ENCODE peak calls at places on chromosomes 12 and 14, in ten cellular contexts. I, E, F, Z, L, D, C, R, O and V are unnamed samples.
A peak's percentile ranks its signal among the peaks of the same experiment; 100 is the strongest.

GRCh38 chr14:48398675-48399282 is 723.4 kb upstream of the MDGA2 start:
- DNase-seq in F (no peak), R (peak; percentile 58), L (no peak), I (no peak), E (no peak), Z (no peak), O (no peak), D (no peak), C (peak; percentile 78), V (peak; percentile 10)

GRCh38 chr14:20818861-20819260 is 16.2 kb upstream of the RNASE1 start:
- DNase-seq in O (no peak), E (no peak), F (no peak), C (peak; percentile 44), I (no peak), L (no peak), D (no peak), R (no peak), Z (no peak), V (no peak)

GRCh38 chr12:110349521-110350151 is 53.9 kb downstream of the ANAPC7 start:
- DNase-seq in Z (no peak), I (no peak), E (no peak), F (no peak), C (no peak), O (no peak), R (no peak), D (no peak), L (no peak), V (peak; percentile 21)

GRCh38 chr12:56931474-56931978 is 2.7 kb downstream of the SDR9C7 start:
- DNase-seq in R (peak; percentile 74), C (peak; percentile 82), Z (no peak), I (no peak), F (no peak), D (no peak), O (no peak), E (no peak), L (no peak), V (peak; percentile 27)

GRCh38 chr14:93999573-93999972 is 2.5 kb downstream of the CCDC197 start:
- DNase-seq in Z (no peak), C (peak; percentile 46), F (no peak), O (no peak), E (no peak), D (no peak), L (no peak), R (no peak), I (no peak), V (no peak)

GRCh38 chr12:118979763-118980406 is 1.5 kb upstream of the SRRM4 start:
- DNase-seq in L (peak; percentile 17), Z (peak; percentile 24), F (no peak), C (peak; percentile 93), E (no peak), I (no peak), D (peak; percentile 46), R (peak; percentile 47), O (no peak), V (peak; percentile 79)

GRCh38 chr14:101563654-101564443 is 2.6 kb downstream of the DIO3 start:
- DNase-seq in I (no peak), L (no peak), D (no peak), E (peak; percentile 29), R (no peak), O (no peak), Z (no peak), F (no peak), C (peak; percentile 48), V (peak; percentile 86)

GRCh38 chr12:115598827-115599226 is 678.7 kb downstream of the MED13L start:
- DNase-seq in I (no peak), L (no peak), Z (peak; percentile 17), F (no peak), R (no peak), C (peak; percentile 39), D (no peak), O (no peak), E (no peak), V (no peak)

GRCh38 chr12:57044856-57045255 is 5.1 kb downstream of the MYO1A start:
- DNase-seq in F (no peak), R (no peak), D (no peak), I (no peak), L (no peak), Z (no peak), O (no peak), E (no peak), C (no peak), V (no peak)

GRCh38 chr14:30002859-30003258 is 75.2 kb upstream of the PRKD1 start:
- DNase-seq in F (no peak), L (no peak), E (no peak), R (no peak), C (no peak), Z (no peak), I (no peak), O (no peak), D (no peak), V (no peak)
- H3K36me3 ChIP-seq in F (no peaks in the 10 kb centered on the region), L (no peaks in the 10 kb centered on the region), E (no peaks in the 10 kb centered on the region), R (no peaks in the 10 kb centered on the region), C (no peaks in the 10 kb centered on the region), Z (no peaks in the 10 kb centered on the region), I (no peaks in the 10 kb centered on the region), O (no peaks in the 10 kb centered on the region), D (no peaks in the 10 kb centered on the region), V (no peaks in the 10 kb centered on the region)

GRCh38 chr14:52370406-52370911 is 56.3 kb downstream of the PTGER2 start:
- DNase-seq in F (no peak), C (no peak), R (no peak), E (no peak), D (no peak), Z (no peak), I (no peak), L (no peak), O (no peak), V (no peak)

GRCh38 chr14:52363969-52364368 is 49.9 kb downstream of the PTGER2 start:
- DNase-seq in E (no peak), L (no peak), Z (no peak), F (no peak), I (no peak), C (no peak), D (no peak), R (no peak), O (no peak), V (no peak)

GRCh38 chr14:52366796-52367315 is 52.7 kb downstream of the PTGER2 start:
- DNase-seq in C (no peak), R (no peak), F (no peak), E (no peak), I (no peak), Z (no peak), D (no peak), O (no peak), L (no peak), V (no peak)

GRCh38 chr14:52365071-52365470 is 51.0 kb downstream of the PTGER2 start:
- DNase-seq in L (no peak), E (no peak), O (no peak), I (no peak), Z (no peak), F (no peak), R (no peak), C (no peak), D (no peak), V (no peak)

GRCh38 chr14:52369305-52369781 is 55.2 kb downstream of the PTGER2 start:
- DNase-seq in L (no peak), E (no peak), F (no peak), O (no peak), R (no peak), C (no peak), Z (no peak), D (no peak), I (no peak), V (no peak)
- H3K36me3 ChIP-seq in L (no peaks in the 10 kb centered on the region), E (no peaks in the 10 kb centered on the region), F (no peaks in the 10 kb centered on the region), O (no peaks in the 10 kb centered on the region), R (no peaks in the 10 kb centered on the region), C (no peaks in the 10 kb centered on the region), Z (no peaks in the 10 kb centered on the region), D (no peaks in the 10 kb centered on the region), I (no peaks in the 10 kb centered on the region), V (no peaks in the 10 kb centered on the region)

GRCh38 chr14:73924337-73924736 is 25.6 kb downstream of the FAM161B start:
- DNase-seq in R (no peak), C (no peak), O (no peak), Z (no peak), F (no peak), L (no peak), E (no peak), I (no peak), D (no peak), V (no peak)
- H3K36me3 ChIP-seq in R (peaks cover 96% of the 10 kb centered on the region), C (peaks cover 13% of the 10 kb centered on the region), O (peaks cover 90% of the 10 kb centered on the region), Z (peaks cover 5% of the 10 kb centered on the region), F (peaks cover 89% of the 10 kb centered on the region), L (peaks cover 64% of the 10 kb centered on the region), E (peaks cover 4% of the 10 kb centered on the region), I (peaks cover 100% of the 10 kb centered on the region), D (peaks cover 98% of the 10 kb centered on the region), V (peaks cover 13% of the 10 kb centered on the region)

GRCh38 chr14:103687712-103688111 is 27.5 kb downstream of the XRCC3 start:
- DNase-seq in Z (no peak), C (no peak), O (no peak), L (no peak), D (no peak), I (no peak), F (no peak), R (no peak), E (no peak), V (no peak)

GRCh38 chr14:103690332-103690731 is 24.9 kb downstream of the XRCC3 start:
- DNase-seq in F (no peak), L (no peak), E (no peak), D (no peak), R (no peak), C (no peak), O (no peak), Z (no peak), I (no peak), V (no peak)

GRCh38 chr14:103686831-103687485 is 28.3 kb downstream of the XRCC3 start:
- DNase-seq in E (no peak), C (no peak), I (no peak), O (no peak), L (no peak), R (no peak), F (no peak), D (no peak), Z (no peak), V (no peak)

GRCh38 chr14:103688441-103688840 is 26.8 kb downstream of the XRCC3 start:
- DNase-seq in F (no peak), C (no peak), O (no peak), D (no peak), L (no peak), I (no peak), R (no peak), Z (no peak), E (no peak), V (no peak)

DNA sequence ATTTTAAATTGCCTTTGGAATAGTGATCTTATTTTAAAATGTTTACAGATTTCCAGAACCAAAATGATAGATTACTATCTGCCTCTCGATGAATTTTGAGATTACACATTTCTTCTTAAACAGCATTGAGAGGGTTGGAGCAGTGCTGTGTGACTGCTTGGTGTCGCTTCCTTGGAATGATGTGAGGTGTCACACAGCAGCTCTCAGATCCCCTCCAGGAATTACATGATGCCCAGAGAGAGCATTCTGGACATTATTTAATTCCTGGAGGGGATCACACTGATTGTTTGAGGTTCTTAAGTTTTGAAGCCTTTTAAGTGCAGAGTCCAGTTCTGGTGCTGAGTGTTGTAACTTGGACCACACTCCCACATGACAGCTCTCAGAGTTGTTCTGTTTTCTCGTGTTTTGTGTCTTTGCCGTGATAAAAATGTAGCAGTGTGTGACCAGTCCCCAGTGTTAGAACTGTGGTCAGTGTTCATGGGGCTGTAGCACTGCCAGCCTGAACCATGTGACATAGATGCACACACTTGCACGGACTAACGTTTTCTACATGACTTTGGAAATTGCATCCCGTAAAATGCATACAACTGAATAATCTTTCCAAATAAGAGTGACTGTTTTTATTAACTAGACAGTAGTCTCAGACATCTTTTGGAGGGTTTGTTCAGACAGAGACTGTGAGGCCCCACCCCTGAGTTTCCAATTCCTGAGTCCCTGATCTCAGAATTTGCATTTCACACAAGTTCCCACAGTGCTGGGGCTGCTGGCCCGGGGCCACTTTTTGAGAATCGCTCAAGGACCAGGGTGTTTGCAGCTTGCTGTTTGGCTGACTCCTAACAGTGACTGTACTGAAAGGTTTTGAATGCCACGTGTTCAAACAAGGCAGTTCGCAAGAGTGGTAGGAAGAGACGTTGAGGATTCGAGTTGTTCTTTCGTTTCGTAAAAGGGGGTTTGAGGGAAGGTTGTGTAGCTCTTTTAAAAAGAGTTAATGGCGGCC is 26.0 kb downstream of the XRCC3 start:
- DNase-seq in L (no peak), F (no peak), D (no peak), C (no peak), R (peak; percentile 75), E (no peak), I (no peak), Z (peak; percentile 59), O (peak; percentile 67), V (no peak)
- H3K36me3 ChIP-seq in L (peaks cover 37% of the 10 kb centered on the region), F (peaks cover 52% of the 10 kb centered on the region), D (peaks cover 97% of the 10 kb centered on the region), C (peaks cover 5% of the 10 kb centered on the region), R (peaks cover 66% of the 10 kb centered on the region), E (peaks cover 18% of the 10 kb centered on the region), I (peaks cover 97% of the 10 kb centered on the region), Z (no peaks in the 10 kb centered on the region), O (peaks cover 65% of the 10 kb centered on the region), V (peaks cover 10% of the 10 kb centered on the region)